ENCODE peak calls at places on chromosome 3, in five cellular contexts. L is IMR-90, C is fibroblast of pulmonary artery, B is adrenal gland, E is AG09309. J is an unnamed sample.

GRCh38 chr3:184567924-184568590 is 6.5 kb downstream of the EPHB3 start:
- DNase-seq in L (no peak), C (no peak), B (no peak), E (no peak), J (no peak)

GRCh38 chr3:50516048-50516871 is 12.8 kb upstream of the CACNA2D2 start:
- DNase-seq in L (no peak), C (peak), B (peak), E (no peak), J (no peak)

GRCh38 chr3:185645596-185646381 is 59.7 kb downstream of the SENP2 start:
- DNase-seq in L (no peak), C (no peak), B (no peak), E (no peak), J (no peak)

GRCh38 chr3:109334572-109334971 is 2.8 kb downstream of the DPPA4 start:
- DNase-seq in L (no peak), C (no peak), B (no peak), E (no peak), J (no peak)

GRCh38 chr3:49841126-49841525 is 15.2 kb downstream of the TRAIP start:
- DNase-seq in L (no peak), C (peak), B (no peak), E (no peak), J (no peak)

GRCh38 chr3:147654827-147655226 is 245.7 kb downstream of the ZIC1 start:
- DNase-seq in L (no peak), C (peak), B (peak), E (no peak), J (no peak)

GRCh38 chr3:90007786-90008499 is 900.5 kb downstream of the EPHA3 start:
- DNase-seq in L (peak), C (peak), B (no peak), E (no peak), J (no peak)

GRCh38 chr3:54891540-54891897 is 36.3 kb downstream of the LRTM1 start:
- DNase-seq in L (peak), C (peak), B (peak), E (peak), J (no peak)

GRCh38 chr3:129665024-129665768 is 58.7 kb upstream of the PLXND1 start:
- DNase-seq in L (peak), C (peak), B (no peak), E (peak), J (no peak)

GRCh38 chr3:139630532-139630931 is 47.2 kb downstream of the NMNAT3 start:
- DNase-seq in L (no peak), C (no peak), B (no peak), E (no peak), J (no peak)

GRCh38 chr3:139634236-139634635 is 43.5 kb downstream of the NMNAT3 start:
- DNase-seq in L (no peak), C (no peak), B (no peak), E (no peak), J (no peak)

GRCh38 chr3:139627759-139628158 is 50.0 kb downstream of the NMNAT3 start:
- DNase-seq in L (no peak), C (no peak), B (no peak), E (no peak), J (no peak)

GRCh38 chr3:139633511-139633910 is 44.3 kb downstream of the NMNAT3 start:
- DNase-seq in L (no peak), C (no peak), B (no peak), E (no peak), J (no peak)

DNA sequence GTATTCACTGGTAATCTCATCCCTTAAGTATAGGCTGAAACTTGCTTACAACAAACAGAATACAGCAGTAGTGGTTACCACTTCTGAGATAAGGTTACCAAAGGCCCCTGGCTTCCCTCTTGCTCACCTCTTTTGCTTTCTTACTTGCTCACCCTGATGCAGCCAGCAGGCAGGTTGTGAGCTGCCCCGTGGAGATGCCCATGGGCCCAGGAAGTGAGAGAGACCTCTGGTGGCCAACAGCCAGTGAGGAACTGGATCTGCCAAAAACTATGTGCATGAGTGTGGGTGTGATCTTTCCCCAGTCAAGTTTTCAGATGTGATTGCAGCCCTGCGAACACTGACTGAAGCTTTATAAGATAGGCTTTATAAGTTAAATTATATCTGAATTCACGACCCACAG is 48.7 kb downstream of the NMNAT3 start:
- DNase-seq in L (peak), C (peak), B (no peak), E (no peak), J (no peak)
- TF ChIP-seq CTCF in L (peak), C (peak), B (no peak), E (peak), J (peak)

GRCh38 chr3:190504354-190505125 is 9.3 kb upstream of the IL1RAP start:
- DNase-seq in L (peak), C (peak), B (no peak), E (no peak), J (no peak)
- TF ChIP-seq CTCF in L (no peak), C (peak), B (no peak), E (no peak), J (peak)

DNA sequence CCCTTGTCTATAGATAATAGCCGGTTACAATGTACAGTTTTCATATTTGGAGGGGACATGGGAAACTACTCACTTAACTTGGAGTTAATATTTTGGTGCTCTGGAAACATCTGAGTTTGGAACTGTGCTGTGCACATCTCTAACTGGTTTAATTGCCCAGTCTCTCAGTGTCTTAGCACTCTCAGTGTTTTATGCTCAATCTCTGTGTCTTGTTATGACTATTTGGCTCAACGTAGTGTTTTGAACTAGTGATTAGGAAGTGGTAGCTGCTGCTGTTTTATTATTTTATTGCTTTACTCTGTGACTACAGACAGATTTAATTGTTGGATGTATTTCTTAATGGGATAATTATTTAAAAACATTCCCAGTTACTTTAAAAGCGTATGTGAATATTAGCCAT is 17.0 kb downstream of the FNDC3B start:
- DNase-seq in L (no peak), C (no peak), B (no peak), E (no peak), J (no peak)
- TF ChIP-seq CTCF in L (no peak), C (no peak), B (no peak), E (no peak), J (no peak)

GRCh38 chr3:25661694-25662455 is 2.8 kb downstream of the TOP2B start:
- DNase-seq in L (peak), C (no peak), B (no peak), E (no peak), J (no peak)
- TF ChIP-seq CTCF in L (no peak), C (no peak), B (no peak), E (no peak), J (no peak)

GRCh38 chr3:120567370-120568197 is 28.6 kb upstream of the NDUFB4 start:
- DNase-seq in L (peak), C (peak), B (peak), E (no peak), J (no peak)
- TF ChIP-seq CTCF in L (peak), C (peak), B (peak), E (peak), J (peak)

DNA sequence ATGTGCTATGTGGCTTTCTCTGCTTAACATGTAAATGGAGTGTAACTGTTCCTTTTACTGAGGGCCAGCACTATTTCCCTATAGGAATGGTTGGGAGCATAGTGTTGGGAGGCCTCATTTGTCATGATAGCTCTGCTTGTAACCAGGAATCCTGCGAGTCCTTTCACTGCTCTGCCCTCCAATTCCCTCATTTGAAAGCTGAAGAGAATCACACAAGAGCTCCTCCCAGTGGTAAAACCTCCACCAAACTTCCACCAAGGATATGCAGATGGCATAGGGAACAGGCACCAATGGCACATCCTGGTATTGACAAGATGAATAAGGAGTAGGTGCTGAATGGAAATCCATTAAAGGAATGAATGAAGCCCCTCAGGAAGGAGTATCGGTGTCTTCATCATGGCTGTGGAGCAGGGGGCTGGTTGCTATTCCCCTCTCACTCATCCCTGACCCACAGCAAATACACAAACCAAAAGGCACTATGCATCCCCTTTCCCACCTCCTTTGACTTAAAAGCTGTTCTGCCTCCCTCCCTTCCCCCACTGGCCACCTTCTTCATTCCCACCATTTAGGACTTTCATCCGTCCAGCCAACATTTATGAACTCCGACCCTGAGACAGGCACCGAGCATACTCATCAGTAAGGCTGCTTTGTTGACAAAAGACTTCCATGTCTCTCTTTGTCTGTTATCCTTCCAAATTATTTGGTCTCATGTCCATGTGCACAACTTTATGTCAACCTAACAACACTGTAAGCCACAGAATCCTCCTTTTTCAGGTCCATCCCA is 560.8 kb downstream of the FOXP1 start:
- DNase-seq in L (peak), C (no peak), B (peak), E (no peak), J (no peak)
- TF ChIP-seq CTCF in L (peak), C (peak), B (peak), E (peak), J (peak)

DNA sequence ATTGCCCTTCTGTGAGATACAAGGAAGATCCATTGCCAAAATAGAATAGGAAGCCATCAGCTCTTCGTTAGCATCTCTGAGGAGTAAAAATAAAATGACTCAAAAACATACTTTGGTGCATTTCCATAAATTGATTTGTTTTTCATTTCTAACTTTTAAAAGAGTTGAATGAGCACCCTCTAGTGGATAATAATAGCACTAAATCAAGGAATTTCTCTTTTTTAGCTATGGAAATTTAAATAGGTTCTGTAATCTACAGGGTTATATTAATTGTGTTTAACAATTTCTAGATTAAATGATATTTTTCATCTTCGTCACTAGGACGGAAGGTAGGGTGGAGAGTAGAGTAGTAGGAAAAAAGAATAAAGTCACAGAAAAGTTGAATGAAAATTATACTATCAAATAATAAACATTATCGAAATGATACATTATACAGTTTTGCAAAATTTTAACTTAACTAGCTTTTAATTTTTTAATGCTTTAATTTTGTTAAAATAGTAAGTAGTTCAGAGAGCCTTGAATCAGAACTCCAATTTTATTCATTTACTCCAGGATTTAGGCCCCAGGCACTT is 6.5 kb downstream of the NSUN3 start:
- DNase-seq in L (peak), C (peak), B (no peak), E (no peak), J (no peak)
- TF ChIP-seq CTCF in L (peak), C (peak), B (peak), E (peak), J (peak)

GRCh38 chr3:67819447-67819846 is 165.0 kb upstream of the SUCLG2 start:
- DNase-seq in L (no peak), C (no peak), B (peak), E (no peak), J (no peak)
- TF ChIP-seq CTCF in L (no peak), C (no peak), B (peak), E (no peak), J (peak)

GRCh38 chr3:186962445-186962844 is 32.1 kb downstream of the ST6GAL1 start:
- DNase-seq in L (no peak), C (no peak), B (no peak), E (no peak), J (no peak)

GRCh38 chr3:186955898-186956696 is 25.8 kb downstream of the ST6GAL1 start:
- DNase-seq in L (no peak), C (no peak), B (no peak), E (no peak), J (no peak)

GRCh38 chr3:186960327-186960726 is 30.0 kb downstream of the ST6GAL1 start:
- DNase-seq in L (no peak), C (no peak), B (no peak), E (no peak), J (no peak)

GRCh38 chr3:186963636-186964035 is 33.3 kb downstream of the ST6GAL1 start:
- DNase-seq in L (no peak), C (no peak), B (no peak), E (no peak), J (no peak)

GRCh38 chr3:186959029-186959624 is 28.8 kb downstream of the ST6GAL1 start:
- DNase-seq in L (no peak), C (no peak), B (no peak), E (no peak), J (no peak)
- TF ChIP-seq CTCF in L (no peak), C (no peak), B (no peak), E (no peak), J (no peak)

GRCh38 chr3:194200422-194201060 is 64.6 kb downstream of the HES1 start:
- DNase-seq in L (no peak), C (peak), B (no peak), E (no peak), J (no peak)
- TF ChIP-seq CTCF in L (no peak), C (no peak), B (no peak), E (no peak), J (no peak)

J was measured in D721Med.